ENCODE peak calls at places on chromosomes 13 and 19, in six cellular contexts. L is stomach, F is ovary, K is suprapubic skin, D is lower leg skin, W is A549. J is an unnamed sample.

GRCh38 chr19:16888629-16889371 is at the start of gene F2RL3:
- DNase-seq in L (peak), F (peak), K (no peak), D (peak), W (no peak), J (peak)

GRCh38 chr13:75316427-75316826 is 165.5 kb downstream of the TBC1D4 start:
- DNase-seq in L (no peak), F (no peak), K (no peak), D (no peak), W (no peak), J (no peak)

GRCh38 chr13:20074956-20075355 is 85.9 kb downstream of the GJA3 start:
- DNase-seq in L (no peak), F (no peak), K (no peak), D (no peak), W (no peak), J (no peak)

GRCh38 chr19:48646192-48646911 is 365 bp upstream of the CA11 start:
- DNase-seq in L (peak), F (peak), K (peak), D (peak), W (peak), J (peak)

GRCh38 chr13:72293206-72293605 is 426.2 kb upstream of the DACH1 start:
- DNase-seq in L (no peak), F (no peak), K (no peak), D (no peak), W (no peak), J (no peak)

GRCh38 chr19:55699221-55699620 is 24.2 kb downstream of the EPN1 start:
- DNase-seq in L (peak), F (no peak), K (peak), D (peak), W (no peak), J (peak)

GRCh38 chr19:46904114-46905060 is 43.6 kb downstream of the ARHGAP35 start:
- DNase-seq in L (no peak), F (peak), K (peak), D (peak), W (no peak), J (no peak)

GRCh38 chr13:105087941-105088340 is 1447.5 kb downstream of the EFNB2 start:
- DNase-seq in L (no peak), F (no peak), K (no peak), D (no peak), W (no peak), J (no peak)

GRCh38 chr19:14059093-14059480 is 2.8 kb downstream of the PALM3 start:
- DNase-seq in L (peak), F (no peak), K (no peak), D (peak), W (no peak), J (no peak)

GRCh38 chr13:51534075-51534817 is 50.0 kb upstream of the WDFY2 start:
- DNase-seq in L (peak), F (no peak), K (no peak), D (no peak), W (no peak), J (peak)

GRCh38 chr13:79451500-79451962 is 29.4 kb upstream of the NDFIP2 start:
- DNase-seq in L (no peak), F (no peak), K (no peak), D (no peak), W (peak), J (peak)

GRCh38 chr13:25286308-25286968 is 850 bp downstream of the MTMR6 start:
- DNase-seq in L (no peak), F (no peak), K (no peak), D (no peak), W (no peak), J (no peak)
- TF ChIP-seq POLR2A in L (no peak), F (no peak), K (no peak), D (no peak), W (no peak), J (no peak)

GRCh38 chr13:31172535-31172934 is 10.8 kb upstream of the HSPH1 start:
- DNase-seq in L (no peak), F (no peak), K (no peak), D (no peak), W (peak), J (no peak)
- TF ChIP-seq POLR2A in L (no peak), F (no peak), K (no peak), D (no peak), W (no peak), J (no peak)

GRCh38 chr19:58439576-58440554 is at the start of gene ZNF132:
- DNase-seq in L (peak), F (peak), K (peak), D (peak), W (peak), J (peak)
- TF ChIP-seq POLR2A in L (no peak), F (peak), K (no peak), D (no peak), W (no peak), J (no peak)

GRCh38 chr19:58009666-58010301 is 7.2 kb upstream of the ZNF606 start:
- DNase-seq in L (peak), F (peak), K (peak), D (peak), W (peak), J (peak)
- TF ChIP-seq POLR2A in L (no peak), F (peak), K (no peak), D (no peak), W (no peak), J (no peak)

GRCh38 chr19:2869618-2870017 is 2.5 kb downstream of the ZNF556 start:
- DNase-seq in L (no peak), F (no peak), K (no peak), D (no peak), W (no peak), J (no peak)

GRCh38 chr19:2866495-2867024 is 575 bp upstream of the ZNF556 start:
- DNase-seq in L (no peak), F (no peak), K (no peak), D (no peak), W (no peak), J (no peak)

GRCh38 chr19:2863818-2864217 is 3.3 kb upstream of the ZNF556 start:
- DNase-seq in L (no peak), F (no peak), K (no peak), D (no peak), W (no peak), J (no peak)

GRCh38 chr19:2865334-2866221 is 1.6 kb upstream of the ZNF556 start:
- DNase-seq in L (no peak), F (no peak), K (no peak), D (no peak), W (no peak), J (no peak)

DNA sequence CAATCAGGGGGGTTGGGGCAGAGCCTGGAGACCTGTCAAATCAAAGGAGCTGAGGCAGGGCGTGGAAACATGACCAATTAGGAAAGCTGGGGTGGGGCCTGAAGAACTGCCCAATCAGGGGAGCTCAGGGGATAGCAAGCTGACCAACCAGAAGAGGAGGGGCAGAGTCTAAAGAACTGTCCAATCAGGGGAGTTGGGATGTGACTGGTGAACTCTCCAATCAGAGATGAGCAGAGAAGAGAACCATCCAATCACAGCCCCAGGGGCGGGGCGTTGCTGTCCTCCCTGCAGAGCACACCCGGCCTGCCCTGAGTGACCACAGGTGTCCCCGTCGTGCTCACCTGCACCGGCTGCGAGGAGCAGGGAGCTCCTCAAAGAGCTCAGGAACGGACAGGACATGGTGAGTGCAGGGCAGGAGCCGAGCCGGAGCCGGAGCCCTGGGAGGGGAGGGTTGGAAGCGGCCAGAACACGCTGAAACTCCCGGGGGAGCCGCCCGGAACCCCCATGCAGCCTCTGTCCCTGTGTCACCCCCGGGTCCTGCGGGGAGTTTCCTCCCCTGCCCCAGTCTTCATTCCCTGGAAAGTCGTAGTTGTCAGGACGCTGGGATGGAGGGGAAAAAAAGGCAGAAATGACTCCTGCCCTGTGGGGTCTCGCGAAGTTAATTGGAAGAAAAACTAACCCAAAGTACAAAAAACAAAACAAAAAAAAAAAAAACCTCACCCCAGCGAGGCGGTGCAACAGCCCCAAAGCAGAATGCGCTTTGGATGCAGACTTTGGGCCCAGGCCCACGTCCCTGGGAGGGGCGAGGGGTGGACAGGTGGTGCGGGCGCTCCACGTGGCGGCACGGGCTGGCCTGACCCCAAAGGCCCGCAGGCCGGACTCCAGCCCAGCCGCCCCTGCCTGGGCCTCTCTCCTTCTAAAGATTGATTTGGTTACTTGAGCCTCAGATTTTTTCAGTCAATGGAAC is at the start of gene ZNF556:
- DNase-seq in L (no peak), F (peak), K (no peak), D (no peak), W (no peak), J (no peak)
- TF ChIP-seq POLR2A in L (no peak), F (no peak), K (no peak), D (no peak), W (no peak), J (no peak)

GRCh38 chr13:97142452-97142851 is 79.7 kb upstream of the MBNL2 start:
- DNase-seq in L (no peak), F (no peak), K (no peak), D (no peak), W (peak), J (no peak)
- TF ChIP-seq POLR2A in L (no peak), F (no peak), K (no peak), D (no peak), W (peak), J (no peak)

GRCh38 chr19:44025217-44025936 is at the start of gene ZNF222:
- DNase-seq in L (peak), F (peak), K (peak), D (peak), W (peak), J (peak)
- TF ChIP-seq POLR2A in L (no peak), F (peak), K (no peak), D (no peak), W (peak), J (no peak)

GRCh38 chr19:934865-935422 is 9.1 kb downstream of the ARID3A start:
- DNase-seq in L (peak), F (peak), K (peak), D (peak), W (no peak), J (peak)
- TF ChIP-seq POLR2A in L (no peak), F (no peak), K (no peak), D (no peak), W (no peak), J (no peak)

J was measured in spleen.